ENCODE peak calls at places on chromosomes 6 and 20, in four cellular contexts. N is HTR-8/SVneo, C is PC-9, B is right atrium auricular region. A is an unnamed sample.

GRCh38 chr20:43444107-43444506 is 13.6 kb upstream of the SRSF6 start:
- DNase-seq in C (no peak), N (no peak), B (no peak), A (no peak)

GRCh38 chr6:34319471-34319885 is 70.7 kb upstream of the SMIM29 start:
- DNase-seq in B (no peak), N (no peak), C (peak), A (no peak)

GRCh38 chr6:159035891-159036290 is 8.9 kb downstream of the TAGAP start:
- DNase-seq in N (no peak), C (no peak), B (no peak), A (no peak)

GRCh38 chr20:54633374-54633773 is 158.0 kb downstream of the DOK5 start:
- DNase-seq in N (no peak), C (no peak), B (no peak), A (no peak)

GRCh38 chr6:130557481-130558112 is 191.8 kb downstream of the TMEM200A start:
- DNase-seq in B (no peak), C (no peak), N (no peak), A (no peak)

GRCh38 chr6:39208233-39208720 is 21.0 kb downstream of the KCNK5 start:
- DNase-seq in C (no peak), B (no peak), N (no peak), A (no peak)

GRCh38 chr6:138654715-138655634 is 118.6 kb upstream of the CCDC28A start:
- DNase-seq in B (no peak), C (no peak), N (no peak), A (peak)

GRCh38 chr6:18107061-18107460 is 15.4 kb downstream of the NHLRC1 start:
- DNase-seq in C (no peak), B (no peak), N (no peak), A (no peak)

GRCh38 chr6:170292111-170292777 is 1.4 kb upstream of the DLL1 start:
- DNase-seq in B (no peak), C (no peak), N (no peak), A (no peak)

GRCh38 chr6:56292505-56293181 is 45.3 kb upstream of the COL21A1 start:
- DNase-seq in N (peak), C (peak), B (no peak), A (peak)

GRCh38 chr6:53861543-53861942 is 66.7 kb downstream of the LRRC1 start:
- DNase-seq in N (no peak), C (no peak), B (no peak), A (no peak)

GRCh38 chr6:129750390-129750789 is 40.4 kb upstream of the ARHGAP18 start:
- DNase-seq in B (no peak), C (no peak), N (no peak), A (no peak)

GRCh38 chr6:107620736-107621135 is 130.8 kb downstream of the SOBP start:
- DNase-seq in B (no peak), N (no peak), C (no peak), A (no peak)

GRCh38 chr6:130611366-130611765 is 215.8 kb upstream of the SMLR1 start:
- DNase-seq in N (no peak), B (no peak), C (no peak), A (no peak)

GRCh38 chr6:31776563-31776960 is 566 bp downstream of the VWA7 start:
- DNase-seq in N (no peak), C (no peak), B (no peak), A (no peak)

GRCh38 chr20:13262701-13263335 is 41.7 kb downstream of the ISM1 start:
- DNase-seq in B (no peak), C (peak), N (no peak), A (no peak)

GRCh38 chr6:108555399-108556052 is 5.2 kb upstream of the FOXO3 start:
- DNase-seq in N (no peak), B (no peak), C (no peak), A (no peak)

GRCh38 chr6:157029980-157030690 is 253.0 kb downstream of the ARID1B start:
- DNase-seq in N (no peak), C (no peak), B (no peak), A (no peak)